ENCODE peak calls at places on chromosomes 1 and 21, in five cellular contexts. M is NCI-H1092 treated with DMSO at 0.1 percent for 48 hours, K is RCC 7860, T is T-helper 1 cell, Y is amygdala. D is an unnamed sample.
A peak's percentile ranks its signal among the peaks of the same experiment; 100 is the strongest.

GRCh38 chr1:113109908-113110554 is 37.0 kb downstream of the LRIG2 start:
- DNase-seq in K (peak; percentile 58), M (no peak), T (no peak), Y (no peak), D (no peak)

GRCh38 chr1:174157157-174157806 is 2.0 kb upstream of the RABGAP1L start:
- DNase-seq in Y (no peak), M (no peak), T (no peak), K (no peak), D (no peak)

GRCh38 chr1:89941110-89941770 is 53.7 kb upstream of the ZNF326 start:
- DNase-seq in M (no peak), T (no peak), Y (no peak), K (no peak), D (no peak)

GRCh38 chr1:57279909-57280666 is 143.8 kb downstream of the DAB1 start:
- DNase-seq in T (no peak), Y (no peak), K (no peak), M (no peak), D (no peak)

GRCh38 chr1:233982827-233983518 is 78.5 kb downstream of the SLC35F3 start:
- DNase-seq in Y (no peak), K (no peak), T (no peak), M (no peak), D (no peak)

GRCh38 chr1:206834711-206835110 is 30.7 kb upstream of the IL20 start:
- DNase-seq in M (no peak), T (no peak), Y (no peak), K (no peak), D (no peak)

GRCh38 chr1:2320001-2320400 is 71.4 kb downstream of the MORN1 start:
- DNase-seq in K (no peak), Y (no peak), M (no peak), T (no peak), D (no peak)

GRCh38 chr21:32278068-32278467 is 781 bp downstream of the MIS18A start:
- DNase-seq in K (no peak), T (no peak), Y (no peak), M (peak; percentile 5), D (no peak)

GRCh38 chr1:115469703-115470476 is 131.8 kb upstream of the NGF start:
- DNase-seq in M (peak; percentile 6), K (peak; percentile 98), Y (no peak), T (no peak), D (no peak)

GRCh38 chr1:247054992-247055415 is 23.6 kb downstream of the ZNF670 start:
- DNase-seq in Y (no peak), T (no peak), K (no peak), M (no peak), D (no peak)

GRCh38 chr1:168991667-168992475 is 114.6 kb upstream of the ATP1B1 start:
- DNase-seq in M (no peak), T (no peak), Y (no peak), K (no peak), D (no peak)

GRCh38 chr1:14812189-14812588 is 213.7 kb downstream of the KAZN start:
- DNase-seq in Y (no peak), K (no peak), T (no peak), M (no peak), D (no peak)

GRCh38 chr1:19450811-19451564 is 34.4 kb downstream of the CAPZB start:
- DNase-seq in M (no peak), T (no peak), K (peak; percentile 84), Y (no peak), D (no peak)

GRCh38 chr1:10471411-10472219 is 714 bp downstream of the DFFA start:
- DNase-seq in T (no peak), M (no peak), Y (no peak), K (peak; percentile 16), D (no peak)

GRCh38 chr1:81237531-81238528 is 562.9 kb upstream of the ADGRL2 start:
- DNase-seq in T (no peak), M (no peak), Y (no peak), K (no peak), D (no peak)

GRCh38 chr1:209870151-209870831 is 42.5 kb downstream of the UTP25 start:
- DNase-seq in M (no peak), K (no peak), Y (no peak), T (no peak), D (no peak)

GRCh38 chr1:43256675-43257570 is 12.9 kb upstream of the TMEM125 start:
- DNase-seq in K (no peak), T (no peak), Y (no peak), M (no peak), D (no peak)

GRCh38 chr1:204723131-204723787 is 37.7 kb upstream of the LRRN2 start:
- DNase-seq in K (no peak), Y (no peak), T (no peak), M (peak; percentile 91), D (no peak)

GRCh38 chr1:30415171-30415940 is 308.0 kb downstream of the MATN1 start:
- DNase-seq in T (no peak), M (no peak), K (no peak), Y (no peak), D (no peak)

GRCh38 chr1:145977016-145977415 is 12.5 kb downstream of the POLR3GL start:
- DNase-seq in Y (no peak), M (no peak), T (no peak), K (no peak), D (no peak)

GRCh38 chr1:39833616-39834015 is 45.0 kb upstream of the BMP8B start:
- DNase-seq in M (no peak), Y (no peak), T (no peak), K (no peak), D (no peak)

GRCh38 chr1:10693497-10694273 is 102.8 kb downstream of the CASZ1 start:
- DNase-seq in T (peak; percentile 32), M (no peak), K (peak; percentile 11), Y (no peak), D (peak; percentile 32)

GRCh38 chr1:55250399-55251075 is 35.4 kb upstream of the USP24 start:
- DNase-seq in Y (no peak), K (no peak), T (no peak), M (no peak), D (no peak)

GRCh38 chr21:42063578-42064521 is 7.3 kb upstream of the UMODL1 start:
- DNase-seq in M (peak; percentile 62), Y (no peak), K (no peak), T (peak; percentile 37), D (peak; percentile 33)

GRCh38 chr1:156151093-156151688 is 2.2 kb upstream of the SEMA4A start:
- DNase-seq in M (no peak), K (peak; percentile 33), Y (no peak), T (no peak), D (no peak)

GRCh38 chr21:45576838-45577737 is 34.8 kb upstream of the SLC19A1 start:
- DNase-seq in M (no peak), T (no peak), K (no peak), Y (no peak), D (no peak)

GRCh38 chr1:19559641-19560040 is 74.3 kb upstream of the CAPZB start:
- DNase-seq in T (no peak), K (peak; percentile 75), M (no peak), Y (no peak), D (no peak)

GRCh38 chr1:98068016-98068415 is 147.2 kb upstream of the DPYD start:
- DNase-seq in T (no peak), Y (no peak), K (no peak), M (no peak), D (no peak)

GRCh38 chr1:78651247-78651646 is 1.6 kb downstream of the IFI44 start:
- DNase-seq in T (no peak), M (no peak), K (peak; percentile 11), Y (no peak), D (peak; percentile 16)

GRCh38 chr1:59332983-59333382 is 36.1 kb downstream of the FGGY start:
- DNase-seq in K (peak; percentile 67), M (no peak), Y (no peak), T (no peak), D (no peak)

GRCh38 chr1:20618550-20618949 is 14.7 kb upstream of the PINK1 start:
- DNase-seq in Y (no peak), K (no peak), M (no peak), T (no peak), D (no peak)

GRCh38 chr1:28172690-28173150 is 3.8 kb downstream of the PTAFR start:
- DNase-seq in T (no peak), K (no peak), Y (no peak), M (no peak), D (peak; percentile 23)

GRCh38 chr1:37549341-37549740 is 4.8 kb downstream of the SNIP1 start:
- DNase-seq in Y (no peak), T (no peak), M (no peak), K (no peak), D (no peak)

GRCh38 chr1:67803380-67804279 is 29.6 kb downstream of the GNG12 start:
- DNase-seq in T (no peak), Y (no peak), M (no peak), K (peak; percentile 42), D (no peak)

GRCh38 chr1:87367549-87367948 is 38.9 kb downstream of the LMO4 start:
- DNase-seq in M (peak; percentile 13), T (no peak), K (no peak), Y (no peak), D (no peak)